ENCODE peak calls at places on chromosomes 12 and 14, in ten cellular contexts. L is epithelial cell of esophagus; K is stimulated activated CD8-positive, alpha-beta memory T cell treated with anti-CD3 and anti-CD28 coated beads, Interleukin-12 subunit alpha, Interleukin-12 subunit beta, amount 100 ng/mL, for 4 hours; I is HS-27A; U is nucleus accumbens; D is NCI-H460; C is Daoy; Q is MG63; H is putamen; G is COR-L47. P is an unnamed sample.

GRCh38 chr12:19301688-19302640 is 137.3 kb upstream of the AEBP2 start:
- DNase-seq in D (no peak), Q (no peak), C (no peak), K (no peak), U (no peak), H (no peak), G (no peak), L (no peak), I (no peak), P (no peak)

GRCh38 chr14:68476212-68476964 is 316.5 kb downstream of the ZFP36L1 start:
- DNase-seq in Q (peak; percentile 6), U (peak; percentile 33), K (no peak), D (no peak), L (peak; percentile 96), C (peak; percentile 62), I (no peak), G (no peak), H (peak; percentile 66), P (peak; percentile 47)

GRCh38 chr14:65847065-65847847 is 434.7 kb downstream of the FUT8 start:
- DNase-seq in D (no peak), C (no peak), U (no peak), I (no peak), K (peak; percentile 17), Q (no peak), L (no peak), H (no peak), G (no peak), P (peak; percentile 25)

GRCh38 chr14:105376521-105377440 is 21.6 kb upstream of the TEX22 start:
- DNase-seq in H (no peak), K (no peak), G (no peak), Q (no peak), C (peak; percentile 35), D (no peak), L (no peak), U (no peak), I (no peak), P (no peak)

GRCh38 chr12:55659486-55660385 is 23.0 kb downstream of the OR10P1 start:
- DNase-seq in H (no peak), Q (no peak), U (no peak), K (no peak), I (no peak), G (peak; percentile 14), D (peak; percentile 36), L (no peak), C (peak; percentile 43), P (peak; percentile 44)

GRCh38 chr12:123488539-123489230 is 30.7 kb downstream of the SNRNP35 start:
- DNase-seq in H (no peak), Q (no peak), I (no peak), G (no peak), D (no peak), C (no peak), L (no peak), U (no peak), K (no peak), P (no peak)

GRCh38 chr14:49550284-49551184 is 35.6 kb downstream of the RPS29 start:
- DNase-seq in H (no peak), I (no peak), L (peak; percentile 25), U (no peak), K (no peak), C (no peak), D (peak; percentile 8), G (no peak), Q (no peak), P (no peak)

GRCh38 chr12:14514154-14514842 is 53.4 kb downstream of the PLBD1 start:
- DNase-seq in Q (no peak), K (no peak), G (peak; percentile 48), D (peak; percentile 23), U (no peak), L (peak; percentile 97), I (no peak), C (peak; percentile 23), H (no peak), P (peak; percentile 74)

GRCh38 chr12:49609875-49610154 is 4.4 kb upstream of the FAM186B start:
- DNase-seq in G (peak; percentile 27), D (peak; percentile 24), Q (no peak), K (no peak), U (no peak), C (no peak), H (no peak), L (peak; percentile 52), I (no peak), P (no peak)

GRCh38 chr14:64089920-64090319 is 204.3 kb downstream of the ESR2 start:
- DNase-seq in G (no peak), H (no peak), C (no peak), U (no peak), L (peak; percentile 30), Q (peak; percentile 30), K (no peak), D (no peak), I (no peak), P (no peak)

GRCh38 chr14:93099643-93100042 is 16.1 kb downstream of the ITPK1 start:
- DNase-seq in L (no peak), U (no peak), I (no peak), C (no peak), K (no peak), H (no peak), Q (no peak), G (no peak), D (no peak), P (no peak)

GRCh38 chr12:120719496-120720233 is 6.0 kb upstream of the ACADS start:
- DNase-seq in H (no peak), I (no peak), Q (no peak), U (no peak), C (no peak), K (no peak), L (no peak), D (no peak), G (no peak), P (peak; percentile 63)

GRCh38 chr14:98791661-98792060 is 480.3 kb downstream of the BCL11B start:
- DNase-seq in G (no peak), I (no peak), C (no peak), D (no peak), H (no peak), Q (no peak), K (no peak), U (no peak), L (no peak), P (no peak)

GRCh38 chr12:8154526-8154925 is 2.3 kb upstream of the ZNF705A start:
- DNase-seq in H (no peak), G (no peak), K (no peak), C (no peak), D (no peak), L (no peak), U (no peak), Q (no peak), I (no peak), P (no peak)

GRCh38 chr12:96236221-96236822 is 42.1 kb downstream of the ELK3 start:
- DNase-seq in Q (peak; percentile 91), D (no peak), I (no peak), K (no peak), L (no peak), G (no peak), C (no peak), U (no peak), H (no peak), P (no peak)

GRCh38 chr14:95185452-95186392 is 28.4 kb upstream of the DICER1 start:
- DNase-seq in K (no peak), I (no peak), H (peak; percentile 7), U (no peak), C (peak; percentile 17), D (no peak), Q (no peak), L (no peak), G (no peak), P (peak; percentile 70)

GRCh38 chr14:78469947-78470346 is 299.8 kb downstream of the NRXN3 start:
- DNase-seq in D (no peak), I (no peak), C (no peak), Q (no peak), K (no peak), L (no peak), U (no peak), H (no peak), G (peak; percentile 9), P (no peak)

GRCh38 chr14:49977126-49977841 is 84.4 kb downstream of the ARF6 start:
- DNase-seq in C (no peak), G (no peak), D (no peak), H (no peak), Q (no peak), L (no peak), I (no peak), K (no peak), U (no peak), P (no peak)

GRCh38 chr14:82438416-82438815 is 904.8 kb upstream of the SEL1L start:
- DNase-seq in H (no peak), L (no peak), D (no peak), Q (no peak), K (no peak), C (no peak), G (no peak), I (no peak), U (no peak), P (no peak)

GRCh38 chr12:58067610-58068387 is 126.4 kb downstream of the ATP23 start:
- DNase-seq in K (no peak), H (no peak), G (no peak), D (no peak), L (peak; percentile 94), Q (no peak), C (peak; percentile 55), I (peak; percentile 46), U (no peak), P (no peak)

GRCh38 chr12:58269476-58269875 is 328.1 kb downstream of the ATP23 start:
- DNase-seq in I (no peak), C (no peak), D (no peak), L (no peak), Q (no peak), H (no peak), G (no peak), U (no peak), K (no peak), P (no peak)

GRCh38 chr14:51168220-51168613 is 71.8 kb upstream of the TMX1 start:
- DNase-seq in H (no peak), L (no peak), D (no peak), C (no peak), Q (no peak), I (no peak), U (no peak), G (no peak), K (no peak), P (no peak)

GRCh38 chr12:111074559-111074958 is 154.2 kb upstream of the MYL2 start:
- DNase-seq in K (no peak), G (no peak), Q (no peak), C (no peak), H (no peak), U (no peak), I (no peak), L (no peak), D (no peak), P (peak; percentile 28)

GRCh38 chr12:1915082-1915968 is 3.1 kb downstream of the CACNA2D4 start:
- DNase-seq in U (no peak), I (no peak), H (no peak), G (no peak), L (no peak), D (no peak), C (peak; percentile 2), Q (no peak), K (no peak), P (no peak)

GRCh38 chr12:92614502-92614901 is 88.3 kb upstream of the PLEKHG7 start:
- DNase-seq in C (no peak), D (no peak), H (no peak), G (no peak), K (no peak), U (no peak), L (no peak), I (peak; percentile 65), Q (no peak), P (no peak)